ENCODE peak calls at places on chromosome 11, in six cellular contexts. H is K562, B is H1, O is HCT116, G is SK-N-SH, M is HepG2. Q is an unnamed sample.
A peak's percentile ranks its signal among the peaks of the same experiment; 100 is the strongest.

GRCh38 chr11:123060265-123061000 is 1.5 kb downstream of the HSPA8 start:
- DNase-seq in H (no peak), M (no peak), O (no peak), G (no peak), B (no peak), Q (no peak)

GRCh38 chr11:5891216-5891800 is 1.7 kb upstream of the OR52E5 start:
- DNase-seq in H (peak; percentile 11), O (no peak), B (no peak), G (peak; percentile 4), M (no peak), Q (peak; percentile 9)

GRCh38 chr11:13745165-13745564 is 76.7 kb downstream of the FAR1 start:
- DNase-seq in M (no peak), O (no peak), G (no peak), H (no peak), B (no peak), Q (no peak)

GRCh38 chr11:44904261-44905080 is 46.2 kb downstream of the TP53I11 start:
- DNase-seq in G (no peak), M (no peak), O (no peak), H (peak; percentile 47), B (no peak), Q (no peak)

GRCh38 chr11:129639300-129639699 is 176.3 kb upstream of the TMEM45B start:
- DNase-seq in M (peak; percentile 3), H (no peak), G (no peak), O (peak; percentile 96), B (no peak), Q (no peak)

GRCh38 chr11:131868769-131869482 is 498.5 kb downstream of the NTM start:
- DNase-seq in H (no peak), O (no peak), B (no peak), M (no peak), G (no peak), Q (no peak)

GRCh38 chr11:117585631-117586030 is 211.4 kb downstream of the DSCAML1 start:
- DNase-seq in O (no peak), B (no peak), M (no peak), G (no peak), H (no peak), Q (no peak)

GRCh38 chr11:100847696-100848216 is 160.7 kb downstream of the ARHGAP42 start:
- DNase-seq in G (no peak), O (no peak), M (no peak), B (no peak), H (no peak), Q (no peak)

GRCh38 chr11:126917531-126918204 is 82.9 kb downstream of the KIRREL3 start:
- DNase-seq in O (no peak), M (no peak), H (no peak), G (no peak), B (no peak), Q (no peak)

GRCh38 chr11:11382858-11383532 is 29.9 kb upstream of the CSNK2A3 start:
- DNase-seq in O (no peak), G (no peak), B (no peak), M (no peak), H (no peak), Q (no peak)

GRCh38 chr11:125625594-125626380 is 824 bp downstream of the CHEK1 start:
- DNase-seq in M (peak; percentile 82), O (peak; percentile 86), B (peak; percentile 85), G (peak; percentile 88), H (peak; percentile 80), Q (peak; percentile 78)

GRCh38 chr11:102625163-102625562 is at the start of gene MMP20:
- DNase-seq in B (no peak), G (no peak), M (peak; percentile 45), H (no peak), O (no peak), Q (no peak)

GRCh38 chr11:132336781-132337535 is 966.5 kb downstream of the NTM start:
- DNase-seq in O (no peak), H (no peak), G (no peak), B (no peak), M (no peak), Q (no peak)

GRCh38 chr11:130737866-130738431 is 178.3 kb downstream of the SNX19 start:
- DNase-seq in M (no peak), B (no peak), G (peak; percentile 47), H (no peak), O (no peak), Q (no peak)

GRCh38 chr11:65095974-65096806 is at the start of gene VPS51:
- DNase-seq in O (peak; percentile 88), H (peak; percentile 94), M (peak; percentile 87), B (peak; percentile 70), G (peak; percentile 93), Q (peak; percentile 91)

GRCh38 chr11:2273771-2274170 is 3.4 kb upstream of the ASCL2 start:
- DNase-seq in M (no peak), G (no peak), H (no peak), O (no peak), B (no peak), Q (no peak)

GRCh38 chr11:96567667-96568066 is 177.9 kb downstream of the JRKL start:
- DNase-seq in M (no peak), O (no peak), H (no peak), G (no peak), B (no peak), Q (no peak)

GRCh38 chr11:63244862-63245261 is 1.5 kb upstream of the SLC22A25 start:
- DNase-seq in G (no peak), B (no peak), O (no peak), H (no peak), M (peak; percentile 32), Q (no peak)

GRCh38 chr11:123211981-123212380 is 16.9 kb upstream of the CLMP start:
- DNase-seq in M (no peak), G (no peak), O (no peak), B (no peak), H (no peak), Q (no peak)

GRCh38 chr11:86719781-86720463 is 47.5 kb upstream of the ME3 start:
- DNase-seq in M (no peak), H (no peak), O (no peak), B (no peak), G (no peak), Q (peak; percentile 33)

GRCh38 chr11:71206186-71206585 is 46.2 kb downstream of the SHANK2 start:
- DNase-seq in G (no peak), M (no peak), O (no peak), H (no peak), B (no peak), Q (peak; percentile 98)

GRCh38 chr11:130379276-130379675 is 49.1 kb downstream of the ADAMTS8 start:
- DNase-seq in G (no peak), B (no peak), M (no peak), H (no peak), O (no peak), Q (no peak)

GRCh38 chr11:124081496-124081895 is 33.8 kb upstream of the VWA5A start:
- DNase-seq in G (no peak), O (no peak), H (no peak), M (no peak), B (no peak), Q (no peak)

GRCh38 chr11:84870486-84870885 is 756.7 kb downstream of the DLG2 start:
- DNase-seq in G (no peak), B (no peak), M (no peak), O (no peak), H (no peak), Q (no peak)
- TF ChIP-seq JUND in G (no peak), B (no peak), M (no peak), O (no peak), H (no peak), Q (no peak)

GRCh38 chr11:79209540-79210266 is 231.1 kb downstream of the TENM4 start:
- DNase-seq in G (no peak), O (no peak), M (no peak), B (no peak), H (no peak), Q (peak; percentile 22)

GRCh38 chr11:79201637-79202347 is 239.0 kb downstream of the TENM4 start:
- DNase-seq in G (no peak), M (no peak), H (no peak), O (no peak), B (no peak), Q (no peak)

GRCh38 chr11:79206951-79207350 is 233.9 kb downstream of the TENM4 start:
- DNase-seq in O (no peak), M (no peak), B (no peak), G (no peak), H (no peak), Q (no peak)

GRCh38 chr11:79208126-79208525 is 232.7 kb downstream of the TENM4 start:
- DNase-seq in O (no peak), H (no peak), M (no peak), B (no peak), G (no peak), Q (no peak)

DNA sequence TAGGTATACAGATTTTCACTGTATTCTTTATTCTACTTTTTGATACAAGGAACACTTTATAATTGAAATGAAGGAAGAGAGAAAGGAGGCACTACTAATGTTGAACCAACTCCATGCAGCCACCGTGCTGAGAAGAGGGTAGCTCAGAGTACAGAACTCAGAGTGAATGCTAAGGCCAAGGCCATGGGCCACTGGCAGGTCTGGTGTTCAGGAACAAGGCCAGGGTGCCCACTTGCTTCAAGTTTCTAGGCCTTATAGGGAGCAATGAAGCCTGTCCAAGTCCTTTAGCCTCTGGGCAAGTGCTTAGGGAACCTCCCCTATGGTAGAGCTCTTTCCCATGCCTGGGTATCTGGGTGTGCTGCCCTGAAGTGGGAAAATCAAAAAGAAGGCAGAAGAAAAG is 235.0 kb downstream of the TENM4 start:
- DNase-seq in M (no peak), H (no peak), O (no peak), B (no peak), G (no peak), Q (no peak)
- TF ChIP-seq JUND in M (no peak), H (no peak), O (no peak), B (no peak), G (no peak), Q (no peak)

GRCh38 chr11:75280770-75281468 is 40.3 kb downstream of the TPBGL start:
- DNase-seq in G (no peak), H (no peak), M (no peak), B (no peak), O (no peak), Q (no peak)

GRCh38 chr11:75277211-75277805 is 36.7 kb downstream of the TPBGL start:
- DNase-seq in B (no peak), H (no peak), M (no peak), G (no peak), O (no peak), Q (no peak)

GRCh38 chr11:75280227-75280671 is 39.7 kb downstream of the TPBGL start:
- DNase-seq in O (peak; percentile 41), G (peak; percentile 95), H (peak; percentile 85), B (peak; percentile 76), M (peak; percentile 54), Q (peak; percentile 82)

GRCh38 chr11:75277991-75278790 is 37.6 kb downstream of the TPBGL start:
- DNase-seq in B (no peak), G (no peak), O (no peak), M (no peak), H (no peak), Q (no peak)

GRCh38 chr11:75279273-75279672 is 38.7 kb downstream of the TPBGL start:
- DNase-seq in M (no peak), O (no peak), G (no peak), B (no peak), H (no peak), Q (no peak)
- TF ChIP-seq JUND in M (no peak), O (no peak), G (no peak), B (no peak), H (no peak), Q (no peak)

DNA sequence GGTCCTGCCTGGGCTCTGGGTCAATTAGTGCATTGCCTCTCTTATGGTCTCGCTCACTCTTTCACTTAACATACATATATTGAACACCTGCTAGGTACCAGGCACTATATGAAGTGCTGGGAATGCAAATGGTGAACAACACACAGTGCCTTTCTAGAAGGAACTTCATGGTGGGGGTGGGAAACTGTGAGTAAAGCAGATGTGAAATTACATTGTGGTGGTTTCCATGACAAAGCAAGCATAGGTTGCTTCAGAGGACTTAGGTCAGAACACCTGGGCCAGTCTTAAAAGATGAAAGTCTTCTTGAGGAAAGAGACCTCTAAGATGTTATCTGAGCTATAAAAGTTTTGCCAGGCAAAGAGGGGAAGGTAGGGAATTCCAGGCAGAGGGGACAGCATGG is 231.3 kb downstream of the BUD13 start:
- DNase-seq in O (no peak), B (no peak), G (no peak), M (no peak), H (no peak), Q (no peak)
- TF ChIP-seq JUND in O (no peak), B (no peak), G (no peak), M (no peak), H (no peak), Q (no peak)

Q was measured in T47D.